ENCODE peak calls at places on chromosomes 11 and 22, in five cellular contexts. Y is heart right ventricle, S is cerebellum, G is osteocyte, I is LoVo. C is an unnamed sample.
A peak's percentile ranks its signal among the peaks of the same experiment; 100 is the strongest.

GRCh38 chr11:74466916-74467885 is at the start of gene KCNE3:
- DNase-seq in Y (peak; percentile 68), S (no peak), G (no peak), I (no peak), C (no peak)

GRCh38 chr11:55106391-55106790 is 155.6 kb upstream of the TRIM48 start:
- DNase-seq in Y (no peak), S (no peak), G (no peak), I (no peak), C (no peak)

GRCh38 chr11:2466869-2467694 is 22.3 kb downstream of the KCNQ1 start:
- DNase-seq in Y (no peak), S (no peak), G (peak; percentile 81), I (no peak), C (no peak)

GRCh38 chr22:30228509-30229359 is 17.8 kb downstream of the LIF start:
- DNase-seq in Y (no peak), S (no peak), G (no peak), I (peak; percentile 49), C (peak; percentile 67)

GRCh38 chr11:57249384-57250319 is 12.6 kb upstream of the APLNR start:
- DNase-seq in Y (peak; percentile 75), S (peak; percentile 25), G (no peak), I (peak; percentile 63), C (peak; percentile 19)

GRCh38 chr11:12600829-12601228 is 73.4 kb upstream of the TEAD1 start:
- DNase-seq in Y (no peak), S (no peak), G (no peak), I (peak; percentile 31), C (no peak)

GRCh38 chr11:43928721-43929120 is 13.7 kb upstream of the C11orf96 start:
- DNase-seq in Y (no peak), S (peak; percentile 59), G (no peak), I (no peak), C (no peak)

GRCh38 chr11:91804057-91804456 is 420.6 kb upstream of the FAT3 start:
- DNase-seq in Y (no peak), S (no peak), G (no peak), I (no peak), C (peak; percentile 51)

GRCh38 chr11:62420882-62421281 is 2.0 kb downstream of the SCGB1A1 start:
- DNase-seq in Y (no peak), S (no peak), G (no peak), I (no peak), C (no peak)

GRCh38 chr11:36288442-36289225 is 590 bp downstream of the COMMD9 start:
- DNase-seq in Y (no peak), S (no peak), G (peak; percentile 56), I (no peak), C (no peak)

GRCh38 chr11:2428322-2428795 is 16.0 kb downstream of the TRPM5 start:
- DNase-seq in Y (peak; percentile 79), S (peak; percentile 39), G (no peak), I (peak; percentile 65), C (peak; percentile 7)

GRCh38 chr11:27097538-27097937 is 56.9 kb downstream of the BBOX1 start:
- DNase-seq in Y (no peak), S (no peak), G (no peak), I (no peak), C (no peak)

GRCh38 chr11:76234704-76235232 is 28.5 kb upstream of the WNT11 start:
- DNase-seq in Y (peak; percentile 56), S (peak; percentile 68), G (no peak), I (no peak), C (no peak)

GRCh38 chr11:67632982-67633755 is 3.4 kb upstream of the NUDT8 start:
- DNase-seq in Y (peak; percentile 8), S (no peak), G (no peak), I (no peak), C (no peak)

GRCh38 chr22:44915441-44915840 is 94.4 kb downstream of the PHF21B start:
- DNase-seq in Y (no peak), S (no peak), G (no peak), I (no peak), C (no peak)

GRCh38 chr11:74014880-74015279 is 6.0 kb upstream of the UCP3 start:
- DNase-seq in Y (peak; percentile 27), S (no peak), G (no peak), I (no peak), C (no peak)

GRCh38 chr22:21038405-21038804 is 6.0 kb upstream of the SLC7A4 start:
- DNase-seq in Y (no peak), S (no peak), G (no peak), I (no peak), C (peak; percentile 26)

GRCh38 chr11:119585038-119585666 is 143.8 kb downstream of the NECTIN1 start:
- DNase-seq in Y (no peak), S (no peak), G (no peak), I (no peak), C (no peak)

GRCh38 chr11:23399995-23400394 is 539.7 kb upstream of the CCDC179 start:
- DNase-seq in Y (no peak), S (no peak), G (peak; percentile 82), I (no peak), C (no peak)

GRCh38 chr11:33530824-33531223 is 169.8 kb downstream of the C11orf91 start:
- DNase-seq in Y (no peak), S (no peak), G (no peak), I (no peak), C (peak; percentile 82)

GRCh38 chr11:34738237-34738636 is 117.3 kb downstream of the EHF start:
- DNase-seq in Y (no peak), S (no peak), G (no peak), I (no peak), C (no peak)

GRCh38 chr11:14308114-14308896 is 50.7 kb downstream of the RRAS2 start:
- DNase-seq in Y (no peak), S (peak; percentile 17), G (no peak), I (peak; percentile 54), C (peak; percentile 36)

GRCh38 chr11:91773090-91773489 is 451.5 kb upstream of the FAT3 start:
- DNase-seq in Y (no peak), S (no peak), G (no peak), I (no peak), C (no peak)

GRCh38 chr11:62603771-62604170 is 2.1 kb upstream of the MTA2 start:
- DNase-seq in Y (no peak), S (no peak), G (no peak), I (no peak), C (no peak)

GRCh38 chr11:114095899-114096298 is 36.4 kb downstream of the ZBTB16 start:
- DNase-seq in Y (no peak), S (no peak), G (no peak), I (no peak), C (no peak)

GRCh38 chr22:42236268-42236667 is 34.2 kb downstream of the TCF20 start:
- DNase-seq in Y (no peak), S (no peak), G (no peak), I (no peak), C (no peak)

GRCh38 chr11:116857936-116858335 is 20.5 kb upstream of the APOA1 start:
- DNase-seq in Y (no peak), S (no peak), G (no peak), I (no peak), C (no peak)

GRCh38 chr22:45580703-45581381 is 78.2 kb downstream of the FBLN1 start:
- DNase-seq in Y (no peak), S (no peak), G (no peak), I (no peak), C (no peak)

GRCh38 chr11:21794306-21794705 is 398.6 kb upstream of the ANO5 start:
- DNase-seq in Y (no peak), S (no peak), G (no peak), I (no peak), C (no peak)

GRCh38 chr11:131800452-131800851 is 430.0 kb downstream of the NTM start:
- DNase-seq in Y (no peak), S (peak; percentile 79), G (no peak), I (no peak), C (no peak)

GRCh38 chr11:43738600-43739409 is 58.3 kb downstream of the HSD17B12 start:
- DNase-seq in Y (no peak), S (no peak), G (no peak), I (no peak), C (peak; percentile 87)

GRCh38 chr22:30943368-30943767 is 25.2 kb downstream of the MORC2 start:
- DNase-seq in Y (no peak), S (no peak), G (peak; percentile 11), I (no peak), C (no peak)

GRCh38 chr22:27460596-27461347 is 340.8 kb downstream of the MN1 start:
- DNase-seq in Y (peak; percentile 30), S (no peak), G (no peak), I (no peak), C (peak; percentile 85)

GRCh38 chr22:26722159-26722558 is 64.8 kb downstream of the MIAT start:
- DNase-seq in Y (no peak), S (no peak), G (no peak), I (no peak), C (peak; percentile 72)

GRCh38 chr11:3614742-3615171 is 27.0 kb downstream of the ART5 start:
- DNase-seq in Y (no peak), S (no peak), G (no peak), I (no peak), C (no peak)

GRCh38 chr11:72589802-72590761 is 84.1 kb downstream of the PDE2A start:
- DNase-seq in Y (peak; percentile 47), S (no peak), G (no peak), I (no peak), C (no peak)

GRCh38 chr11:69268911-69269310 is 25.0 kb upstream of the MYEOV start:
- DNase-seq in Y (no peak), S (no peak), G (no peak), I (no peak), C (no peak)

GRCh38 chr11:104127828-104128227 is 36.1 kb downstream of the PDGFD start:
- DNase-seq in Y (no peak), S (no peak), G (no peak), I (no peak), C (peak; percentile 25)